ENCODE peak calls at places on chromosomes 6 and 20, in eight cellular contexts. Z is stomach, Q is HCT116, J is A549, G is esophagus muscularis mucosa, X is IMR-90, H is sigmoid colon, B is ovary. V is an unnamed sample.
A peak's percentile ranks its signal among the peaks of the same experiment; 100 is the strongest.

GRCh38 chr20:37801921-37802320 is 101.0 kb upstream of the VSTM2L start:
- DNase-seq in Z (no peak), Q (no peak), J (no peak), G (no peak), X (no peak), H (no peak), B (no peak), V (no peak)

GRCh38 chr6:30013296-30013922 is 47.7 kb upstream of the POLR1H start:
- DNase-seq in Z (no peak), Q (no peak), J (peak; percentile 3), G (peak; percentile 82), X (no peak), H (no peak), B (no peak), V (no peak)

GRCh38 chr20:3307078-3307477 is 68.1 kb upstream of the SLC4A11 start:
- DNase-seq in Z (no peak), Q (no peak), J (no peak), G (no peak), X (no peak), H (no peak), B (no peak), V (peak; percentile 50)

GRCh38 chr6:22098623-22099022 is 198.2 kb downstream of the PRL start:
- DNase-seq in Z (no peak), Q (no peak), J (no peak), G (no peak), X (peak; percentile 71), H (no peak), B (no peak), V (no peak)

GRCh38 chr20:44496976-44497375 is 21.3 kb downstream of the TTPAL start:
- DNase-seq in Z (no peak), Q (peak; percentile 39), J (peak; percentile 43), G (no peak), X (peak; percentile 96), H (peak; percentile 35), B (no peak), V (no peak)

GRCh38 chr20:31845300-31845863 is at the start of gene FOXS1:
- DNase-seq in Z (no peak), Q (no peak), J (no peak), G (no peak), X (no peak), H (no peak), B (peak; percentile 44), V (peak; percentile 68)

GRCh38 chr6:39061182-39061581 is 12.6 kb downstream of the GLP1R start:
- DNase-seq in Z (no peak), Q (no peak), J (no peak), G (no peak), X (no peak), H (no peak), B (no peak), V (no peak)

GRCh38 chr6:36679043-36679821 is 718 bp downstream of the CDKN1A start:
- DNase-seq in Z (peak; percentile 78), Q (no peak), J (no peak), G (peak; percentile 96), X (peak; percentile 63), H (peak; percentile 92), B (peak; percentile 84), V (peak; percentile 79)

GRCh38 chr6:3261518-3261820 is 2.7 kb downstream of the PSMG4 start:
- DNase-seq in Z (no peak), Q (no peak), J (no peak), G (no peak), X (no peak), H (no peak), B (no peak), V (no peak)

GRCh38 chr6:89843070-89843469 is 13.4 kb downstream of the CASP8AP2 start:
- DNase-seq in Z (no peak), Q (no peak), J (no peak), G (no peak), X (peak; percentile 34), H (no peak), B (no peak), V (no peak)

GRCh38 chr6:15775076-15775634 is 112.3 kb upstream of the DTNBP1 start:
- DNase-seq in Z (no peak), Q (no peak), J (no peak), G (no peak), X (no peak), H (no peak), B (no peak), V (no peak)

GRCh38 chr20:30506100-30506499 is 751.4 kb upstream of the DEFB115 start:
- DNase-seq in Z (no peak), Q (no peak), J (no peak), G (no peak), X (no peak), H (no peak), B (no peak), V (no peak)

GRCh38 chr6:140636698-140637402 is 1262.4 kb upstream of the CITED2 start:
- DNase-seq in Z (no peak), Q (no peak), J (no peak), G (no peak), X (no peak), H (no peak), B (no peak), V (no peak)

GRCh38 chr20:50721881-50722281 is 9.5 kb upstream of the PARD6B start:
- DNase-seq in Z (peak; percentile 31), Q (no peak), J (no peak), G (no peak), X (no peak), H (peak; percentile 56), B (no peak), V (peak; percentile 65)

GRCh38 chr6:49606696-49607390 is 29.8 kb downstream of the RHAG start:
- DNase-seq in Z (no peak), Q (peak; percentile 93), J (peak; percentile 41), G (no peak), X (peak; percentile 80), H (no peak), B (no peak), V (no peak)

GRCh38 chr20:61580958-61581824 is 329.1 kb downstream of the CDH4 start:
- DNase-seq in Z (no peak), Q (no peak), J (no peak), G (no peak), X (no peak), H (no peak), B (no peak), V (no peak)

DNA sequence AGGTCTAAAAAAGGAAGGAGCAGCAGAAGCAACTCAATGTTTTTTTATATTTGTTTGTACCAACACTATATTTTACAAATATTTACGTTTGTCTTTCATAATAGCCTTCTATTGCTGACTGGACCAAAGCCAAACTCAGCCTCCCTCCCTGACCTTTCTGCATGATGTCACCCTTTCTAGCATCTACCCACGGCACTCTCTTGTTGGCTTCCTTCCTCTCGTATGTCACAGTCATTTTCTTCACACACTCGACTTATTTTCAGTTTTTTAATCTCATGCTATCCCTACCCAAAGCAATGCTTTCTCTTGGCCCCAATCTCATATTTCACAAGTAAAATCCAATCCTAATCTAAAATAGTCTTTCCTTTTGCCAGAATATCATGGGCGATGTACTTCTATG is 16.3 kb upstream of the FAM8A1 start:
- DNase-seq in Z (no peak), Q (no peak), J (no peak), G (no peak), X (peak; percentile 59), H (peak; percentile 65), B (no peak), V (no peak)
- H3K27ac ChIP-seq in Z (peak overlapping the region; percentile 48), Q (no peak overlapping the region), J (peak overlapping the region; percentile 2), G (peak overlapping the region; percentile 65), X (no peak overlapping the region), H (peak overlapping the region; percentile 92), B (peak overlapping the region; percentile 62), V (peak overlapping the region; percentile 75)

DNA sequence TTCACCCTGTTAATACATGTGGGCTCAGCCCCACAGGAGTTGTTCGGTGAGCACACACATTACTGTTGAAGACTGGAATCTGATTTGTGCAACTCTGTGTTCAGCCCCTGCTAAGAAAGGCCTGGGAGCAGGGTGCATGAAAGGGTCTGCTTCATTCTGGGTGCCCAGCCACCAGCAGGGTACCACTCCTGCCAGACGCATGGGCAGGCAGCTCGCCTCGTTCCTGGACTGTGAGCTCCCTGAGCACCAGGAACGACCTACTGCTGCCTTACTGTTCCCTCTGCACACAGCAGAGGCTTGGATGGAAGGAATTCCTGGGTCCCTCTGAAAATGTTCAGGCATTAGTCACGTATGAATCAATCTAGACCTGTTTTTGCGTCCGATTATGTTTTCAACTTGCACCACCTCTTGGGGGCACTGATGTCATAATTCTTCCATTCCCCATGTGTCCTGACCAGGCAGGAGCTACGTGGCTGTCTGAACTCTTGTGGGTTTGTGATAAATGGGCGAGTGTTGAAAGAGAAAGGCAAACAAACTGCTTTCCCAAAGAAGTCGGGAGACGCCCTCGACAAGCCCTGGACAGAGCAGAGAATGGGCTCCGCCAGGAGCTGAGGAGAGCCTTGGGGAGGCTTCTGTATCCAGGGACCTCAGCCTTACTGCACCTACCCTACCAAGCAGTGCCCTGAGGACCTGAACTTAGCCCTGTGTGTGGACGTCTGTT is 123.9 kb downstream of the LY86 start:
- DNase-seq in Z (peak; percentile 72), Q (peak; percentile 38), J (peak; percentile 60), G (no peak), X (peak; percentile 87), H (no peak), B (no peak), V (no peak)
- TF ChIP-seq POLR2A in Z (no peak), Q (no peak), J (no peak), G (no peak), X (no peak), H (no peak), B (no peak), V (no peak)

GRCh38 chr6:121504227-121504626 is 68.8 kb downstream of the GJA1 start:
- DNase-seq in Z (no peak), Q (no peak), J (peak; percentile 36), G (no peak), X (peak; percentile 96), H (no peak), B (no peak), V (no peak)

GRCh38 chr6:121506761-121507754 is 71.6 kb downstream of the GJA1 start:
- DNase-seq in Z (no peak), Q (no peak), J (no peak), G (no peak), X (peak; percentile 85), H (no peak), B (no peak), V (no peak)

GRCh38 chr6:121505284-121505683 is 69.8 kb downstream of the GJA1 start:
- DNase-seq in Z (no peak), Q (no peak), J (no peak), G (no peak), X (no peak), H (no peak), B (no peak), V (no peak)

GRCh38 chr6:121499666-121500065 is 64.2 kb downstream of the GJA1 start:
- DNase-seq in Z (no peak), Q (no peak), J (no peak), G (no peak), X (no peak), H (no peak), B (no peak), V (no peak)

DNA sequence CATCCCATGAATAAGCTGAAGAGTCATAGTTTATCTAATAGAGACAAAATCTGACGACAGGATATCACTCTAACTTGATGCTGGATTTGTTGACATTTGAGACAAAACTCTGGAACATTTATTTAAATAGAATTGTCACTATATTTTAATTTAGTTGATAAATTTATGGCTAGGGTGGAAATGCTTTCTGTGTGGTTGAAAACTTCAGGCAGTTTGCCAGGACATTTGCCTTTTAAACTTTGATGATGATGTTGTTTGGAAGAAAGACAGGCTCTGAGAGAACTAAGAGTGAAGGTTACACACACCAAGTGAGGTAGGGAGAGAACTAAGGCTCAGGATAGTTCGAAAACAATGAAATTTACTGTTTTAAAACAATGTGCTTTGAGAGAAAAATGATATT is 68.2 kb downstream of the GJA1 start:
- DNase-seq in Z (no peak), Q (no peak), J (no peak), G (no peak), X (peak; percentile 70), H (no peak), B (no peak), V (no peak)
- H3K27ac ChIP-seq in Z (peak overlapping the region; percentile 10), Q (no peak overlapping the region), J (peak overlapping the region; percentile 90), G (peak overlapping the region; percentile 87), X (peak overlapping the region; percentile 97), H (no peak overlapping the region), B (no peak overlapping the region), V (no peak overlapping the region)

GRCh38 chr6:152091851-152092341 is 284.4 kb downstream of the ESR1 start:
- DNase-seq in Z (no peak), Q (no peak), J (no peak), G (no peak), X (peak; percentile 38), H (no peak), B (no peak), V (no peak)
- TF ChIP-seq POLR2A in Z (no peak), Q (no peak), J (no peak), G (no peak), X (no peak), H (no peak), B (no peak), V (no peak)

V was measured in tibial nerve.